ENCODE peak calls at places on chromosomes 6 and 20, in nine cellular contexts. A is MM.1S, S is upper lobe of right lung, N is fibroblast of lung, F is left lung, J is body of pancreas, R is lung, D is heart left ventricle, Y is tibial nerve. C is an unnamed sample. For H3K4me1, the result is how much of the 10 kb centered on the place peaks cover.

GRCh38 chr20:55386686-55387085 is 618.6 kb downstream of the CBLN4 start:
- DNase-seq in J (no peak), A (no peak), Y (no peak), N (no peak), D (no peak), F (no peak), R (no peak), S (no peak), C (no peak)

GRCh38 chr6:127148511-127148910 is 30.0 kb downstream of the RSPO3 start:
- DNase-seq in R (no peak), A (no peak), Y (no peak), D (no peak), F (no peak), J (no peak), S (no peak), N (peak), C (no peak)

GRCh38 chr6:161414180-161414579 is 140.3 kb upstream of the AGPAT4 start:
- DNase-seq in A (no peak), R (no peak), D (no peak), F (no peak), J (no peak), Y (no peak), N (no peak), S (no peak), C (no peak)

GRCh38 chr20:18669241-18670019 is 81.6 kb downstream of the DTD1 start:
- DNase-seq in F (no peak), J (no peak), D (no peak), A (no peak), R (no peak), N (no peak), Y (no peak), S (no peak), C (no peak)

GRCh38 chr6:16684195-16684689 is 77.0 kb downstream of the ATXN1 start:
- DNase-seq in Y (no peak), J (no peak), D (no peak), F (peak), S (peak), R (peak), A (no peak), N (peak), C (no peak)

GRCh38 chr6:119276211-119276610 is 73.3 kb downstream of the MAN1A1 start:
- DNase-seq in Y (no peak), J (no peak), S (no peak), D (no peak), A (no peak), F (no peak), R (no peak), N (peak), C (no peak)

GRCh38 chr6:156877126-156877863 is 100.1 kb downstream of the ARID1B start:
- DNase-seq in N (no peak), F (no peak), S (no peak), Y (peak), R (no peak), D (no peak), J (peak), A (no peak), C (no peak)

GRCh38 chr20:5002077-5002413 is 735 bp upstream of the SLC23A2 start:
- DNase-seq in A (peak), D (no peak), J (no peak), Y (no peak), R (no peak), F (no peak), N (no peak), S (no peak), C (no peak)

GRCh38 chr20:24650091-24650490 is 180.7 kb downstream of the SYNDIG1 start:
- DNase-seq in J (no peak), Y (no peak), S (no peak), A (no peak), R (no peak), D (no peak), F (no peak), N (peak), C (no peak)

GRCh38 chr20:44958276-44958675 is 1.9 kb downstream of the TOMM34 start:
- DNase-seq in A (no peak), D (no peak), Y (no peak), S (no peak), R (no peak), F (no peak), N (no peak), J (no peak), C (no peak)

GRCh38 chr20:33992145-33992922 is 1.4 kb upstream of the RALY start:
- DNase-seq in Y (no peak), S (no peak), D (no peak), A (no peak), N (no peak), J (no peak), R (no peak), F (no peak), C (no peak)

GRCh38 chr6:138979813-138980668 is 8.0 kb downstream of the REPS1 start:
- DNase-seq in D (no peak), N (no peak), R (no peak), Y (no peak), J (no peak), S (no peak), A (no peak), F (no peak), C (no peak)

GRCh38 chr6:144234935-144235334 is 50.2 kb upstream of the UTRN start:
- DNase-seq in J (no peak), Y (no peak), N (no peak), A (no peak), D (no peak), F (no peak), S (no peak), R (no peak), C (no peak)

GRCh38 chr6:6509304-6509703 is 79.2 kb upstream of the LY86 start:
- DNase-seq in Y (no peak), S (no peak), F (no peak), N (no peak), J (peak), D (no peak), R (no peak), A (no peak), C (no peak)

GRCh38 chr20:41049451-41049850 is 20.8 kb downstream of the TOP1 start:
- DNase-seq in R (no peak), F (no peak), A (no peak), S (no peak), D (no peak), Y (no peak), N (no peak), J (no peak), C (no peak)

GRCh38 chr6:81253821-81254220 is 498.7 kb downstream of the TENT5A start:
- DNase-seq in A (no peak), R (no peak), D (no peak), N (no peak), Y (no peak), F (no peak), S (no peak), J (no peak), C (no peak)

GRCh38 chr6:29958046-29958445 is 15.7 kb downstream of the HLA-A start:
- DNase-seq in A (no peak), R (no peak), J (no peak), S (no peak), D (no peak), F (no peak), Y (no peak), N (no peak), C (no peak)

GRCh38 chr6:116210750-116211425 is 43.0 kb downstream of the TSPYL4 start:
- DNase-seq in R (peak), D (peak), Y (no peak), S (no peak), F (peak), J (no peak), N (no peak), A (no peak), C (no peak)

GRCh38 chr6:106510090-106510970 is 119.0 kb downstream of the RTN4IP1 start:
- DNase-seq in S (peak), D (peak), R (peak), F (peak), N (peak), Y (no peak), A (peak), J (peak), C (peak)

GRCh38 chr6:30885999-30886896 is 1.9 kb downstream of the DDR1 start:
- DNase-seq in Y (no peak), R (peak), N (peak), A (no peak), F (peak), S (peak), J (peak), D (no peak), C (peak)

GRCh38 chr6:22980446-22980845 is 411.1 kb downstream of the HDGFL1 start:
- DNase-seq in D (no peak), S (no peak), A (no peak), J (no peak), F (no peak), R (no peak), N (peak), Y (no peak), C (no peak)

GRCh38 chr20:32566379-32567374 is 18.5 kb downstream of the NOL4L start:
- DNase-seq in F (no peak), A (no peak), Y (no peak), J (no peak), N (no peak), R (no peak), D (peak), S (no peak), C (no peak)

GRCh38 chr20:34689486-34689885 is 12.6 kb upstream of the PIGU start:
- DNase-seq in D (no peak), F (no peak), N (no peak), A (no peak), R (no peak), J (no peak), Y (no peak), S (no peak), C (no peak)

GRCh38 chr6:12383448-12383847 is 93.3 kb downstream of the EDN1 start:
- DNase-seq in D (no peak), S (no peak), J (no peak), F (no peak), N (no peak), A (peak), Y (no peak), R (no peak), C (no peak)

GRCh38 chr20:38805958-38806854 is 709 bp downstream of the PPP1R16B start:
- DNase-seq in J (no peak), F (no peak), R (no peak), N (no peak), S (peak), Y (no peak), A (peak), D (peak), C (no peak)

GRCh38 chr6:166971271-166971670 is 14.9 kb upstream of the RNASET2 start:
- DNase-seq in F (no peak), J (no peak), R (no peak), S (no peak), A (no peak), N (no peak), D (no peak), Y (no peak), C (no peak)

GRCh38 chr6:161257778-161258457 is 15.9 kb downstream of the AGPAT4 start:
- DNase-seq in R (no peak), D (no peak), F (no peak), S (no peak), J (peak), N (peak), Y (peak), A (no peak), C (no peak)

GRCh38 chr20:50336631-50337030 is 146.0 kb downstream of the CEBPB start:
- DNase-seq in D (no peak), J (no peak), F (no peak), A (no peak), S (no peak), Y (no peak), R (no peak), N (no peak), C (no peak)

GRCh38 chr20:50333856-50334255 is 143.2 kb downstream of the CEBPB start:
- DNase-seq in F (no peak), Y (no peak), J (no peak), D (peak), A (no peak), N (peak), R (no peak), S (no peak), C (no peak)

GRCh38 chr20:50335105-50335504 is 144.5 kb downstream of the CEBPB start:
- DNase-seq in N (peak), Y (no peak), R (no peak), S (no peak), A (no peak), D (no peak), F (no peak), J (peak), C (peak)

GRCh38 chr20:50337521-50338466 is 147.2 kb downstream of the CEBPB start:
- DNase-seq in R (no peak), S (peak), N (no peak), J (no peak), Y (no peak), F (no peak), D (peak), A (no peak), C (no peak)

GRCh38 chr20:50335866-50336265 is 145.2 kb downstream of the CEBPB start:
- DNase-seq in F (no peak), R (no peak), S (no peak), Y (no peak), J (no peak), N (no peak), A (no peak), D (no peak), C (no peak)
- H3K4me1 ChIP-seq in F (under half), R (under half), S (under half), Y (under half), J (under half), N (under half), A (under half), D (under half), C (under half)

GRCh38 chr20:12391099-12391498 is 473.4 kb downstream of the BTBD3 start:
- DNase-seq in F (no peak), S (no peak), J (no peak), Y (no peak), D (no peak), A (no peak), N (no peak), R (no peak), C (no peak)
- TF ChIP-seq CTCF in F (no peak), S (no peak), J (no peak), Y (no peak), D (no peak), A (no peak), N (no peak), R (no peak), C (no peak)

GRCh38 chr20:50515471-50516106 is 5.4 kb downstream of the PTPN1 start:
- DNase-seq in S (no peak), A (no peak), D (no peak), J (no peak), F (no peak), R (no peak), N (no peak), Y (no peak), C (no peak)
- H3K4me1 ChIP-seq in S (half or more), A (under half), D (under half), J (under half), F (under half), R (under half), N (under half), Y (half or more), C (half or more)

DNA sequence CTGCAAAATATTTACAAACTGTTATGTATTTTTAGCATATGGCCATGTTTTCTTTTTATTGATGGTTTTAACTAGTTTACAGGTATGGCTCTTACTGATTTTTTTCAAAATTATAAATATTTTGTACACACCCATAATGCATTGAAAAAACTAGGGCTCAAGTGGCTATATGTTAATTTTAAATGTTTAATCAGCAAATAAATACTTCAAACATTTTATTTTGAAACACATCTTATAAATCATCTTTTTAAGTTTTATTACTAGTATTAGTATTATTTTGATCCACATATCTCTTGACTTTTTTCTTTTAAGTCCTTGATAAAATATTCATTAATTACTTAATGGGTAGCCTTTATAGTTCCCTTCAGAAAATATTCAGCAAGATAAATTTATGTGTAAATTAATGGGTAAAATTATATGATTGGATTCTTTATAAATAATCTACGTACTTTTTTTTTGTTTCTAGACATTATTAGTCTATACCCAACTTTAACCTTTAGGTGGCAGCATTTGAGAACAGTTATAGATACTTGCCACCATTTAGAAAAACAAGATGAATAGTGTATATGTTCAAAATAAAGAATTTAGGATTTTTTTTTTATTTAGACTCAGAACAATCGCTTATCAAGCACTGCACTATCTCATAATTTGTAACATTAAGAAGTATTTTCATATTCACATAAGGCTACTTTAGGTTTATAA is 241.9 kb downstream of the ADGRB3 start:
- DNase-seq in F (no peak), J (no peak), Y (no peak), S (no peak), D (no peak), R (no peak), A (peak), N (peak), C (peak)
- TF ChIP-seq CTCF in F (peak), J (peak), Y (peak), S (peak), D (peak), R (no peak), A (peak), N (no peak), C (peak)